ENCODE peak calls at places on chromosomes 4 and X, in nine cellular contexts. J is cardiac muscle cell, N is NCI-H1105, D is omental fat pad, S is foreskin fibroblast, G is amygdala, W is PC-3, X is globus pallidus, P is aorta. F is an unnamed sample.

GRCh38 chr4:89379541-89380035 is 72.0 kb upstream of the GPRIN3 start:
- DNase-seq in J (peak), N (peak), D (no peak), S (no peak), G (no peak), W (no peak), X (no peak), P (no peak), F (no peak)

GRCh38 chr4:145808848-145809512 is 129.0 kb downstream of the C4orf51 start:
- DNase-seq in J (no peak), N (no peak), D (no peak), S (no peak), G (no peak), W (no peak), X (no peak), P (no peak), F (no peak)

GRCh38 chr4:10267066-10267465 is 150.5 kb upstream of the WDR1 start:
- DNase-seq in J (no peak), N (no peak), D (no peak), S (no peak), G (no peak), W (no peak), X (no peak), P (no peak), F (no peak)

GRCh38 chrX:16826207-16826606 is 39.9 kb downstream of the TXLNG start:
- DNase-seq in J (peak), N (peak), D (no peak), S (no peak), G (no peak), W (peak), X (peak), P (no peak), F (no peak)

GRCh38 chr4:89110541-89110985 is 770 bp upstream of the TIGD2 start:
- DNase-seq in J (no peak), N (peak), D (no peak), S (no peak), G (no peak), W (peak), X (no peak), P (no peak), F (peak)

GRCh38 chrX:136447308-136447707 is 40.4 kb upstream of the BRS3 start:
- DNase-seq in J (no peak), N (no peak), D (no peak), S (no peak), G (no peak), W (peak), X (no peak), P (no peak), F (no peak)

GRCh38 chr4:17189322-17189721 is 290.9 kb upstream of the LDB2 start:
- DNase-seq in J (peak), N (no peak), D (no peak), S (peak), G (no peak), W (no peak), X (no peak), P (no peak), F (no peak)

GRCh38 chr4:147655639-147656038 is 28.3 kb downstream of the PRMT9 start:
- DNase-seq in J (no peak), N (no peak), D (no peak), S (no peak), G (no peak), W (no peak), X (no peak), P (no peak), F (no peak)

GRCh38 chrX:139429913-139430312 is 100.6 kb upstream of the F9 start:
- DNase-seq in J (no peak), N (no peak), D (no peak), S (no peak), G (no peak), W (peak), X (no peak), P (no peak), F (no peak)

GRCh38 chr4:158941321-158941720 is 161.6 kb upstream of the RAPGEF2 start:
- DNase-seq in J (no peak), N (no peak), D (no peak), S (no peak), G (no peak), W (no peak), X (no peak), P (no peak), F (no peak)

GRCh38 chr4:113327513-113327912 is 278.1 kb downstream of the ANK2 start:
- DNase-seq in J (peak), N (no peak), D (no peak), S (peak), G (no peak), W (no peak), X (peak), P (no peak), F (no peak)

GRCh38 chrX:22577181-22577580 is 304.5 kb downstream of the CBLL2 start:
- DNase-seq in J (no peak), N (no peak), D (no peak), S (peak), G (no peak), W (peak), X (no peak), P (no peak), F (no peak)

GRCh38 chr4:140047017-140047640 is 106.9 kb downstream of the MAML3 start:
- DNase-seq in J (peak), N (no peak), D (no peak), S (no peak), G (no peak), W (peak), X (no peak), P (peak), F (no peak)

GRCh38 chrX:1059576-1060561 is 152.6 kb downstream of the CRLF2 start:
- DNase-seq in J (no peak), N (no peak), D (no peak), S (no peak), G (no peak), W (no peak), X (no peak), P (no peak), F (no peak)

GRCh38 chr4:3402409-3403103 is 39.2 kb upstream of the HGFAC start:
- DNase-seq in J (no peak), N (no peak), D (no peak), S (no peak), G (no peak), W (no peak), X (no peak), P (peak), F (no peak)

GRCh38 chrX:10243056-10243455 is 86.3 kb downstream of the CLCN4 start:
- DNase-seq in J (no peak), N (peak), D (no peak), S (no peak), G (no peak), W (no peak), X (no peak), P (no peak), F (no peak)

GRCh38 chr4:150328496-150328895 is 250.3 kb downstream of the DCLK2 start:
- DNase-seq in J (no peak), N (no peak), D (no peak), S (no peak), G (no peak), W (no peak), X (no peak), P (no peak), F (no peak)

GRCh38 chrX:26562156-26562555 is 346.2 kb downstream of the MAGEB5 start:
- DNase-seq in J (no peak), N (no peak), D (no peak), S (peak), G (no peak), W (no peak), X (no peak), P (no peak), F (no peak)

GRCh38 chr4:6674500-6675149 is 19.1 kb upstream of the S100P start:
- DNase-seq in J (peak), N (peak), D (no peak), S (no peak), G (no peak), W (peak), X (no peak), P (no peak), F (peak)

GRCh38 chr4:386708-387105 is 49.1 kb downstream of the ZNF141 start:
- DNase-seq in J (no peak), N (no peak), D (no peak), S (no peak), G (no peak), W (no peak), X (no peak), P (no peak), F (peak)

GRCh38 chr4:113586072-113586471 is 175.5 kb downstream of the CAMK2D start:
- DNase-seq in J (no peak), N (no peak), D (no peak), S (no peak), G (no peak), W (no peak), X (no peak), P (no peak), F (no peak)

GRCh38 chrX:45850197-45850774 is 649.6 kb upstream of the DIPK2B start:
- DNase-seq in J (no peak), N (peak), D (no peak), S (no peak), G (no peak), W (peak), X (no peak), P (no peak), F (no peak)

GRCh38 chr4:104967034-104967401 is 179.7 kb upstream of the TET2 start:
- DNase-seq in J (no peak), N (peak), D (no peak), S (no peak), G (no peak), W (peak), X (no peak), P (no peak), F (no peak)

GRCh38 chr4:98568896-98569663 is 89.3 kb downstream of the TSPAN5 start:
- DNase-seq in J (peak), N (no peak), D (no peak), S (peak), G (no peak), W (no peak), X (no peak), P (no peak), F (no peak)

GRCh38 chrX:140393507-140393906 is 111.4 kb downstream of the SOX3 start:
- DNase-seq in J (no peak), N (no peak), D (no peak), S (no peak), G (no peak), W (no peak), X (no peak), P (no peak), F (no peak)

GRCh38 chr4:175412161-175412560 is 399.9 kb downstream of the GPM6A start:
- DNase-seq in J (no peak), N (no peak), D (no peak), S (peak), G (no peak), W (peak), X (no peak), P (no peak), F (no peak)

GRCh38 chr4:113467581-113467980 is 294.0 kb downstream of the CAMK2D start:
- DNase-seq in J (peak), N (no peak), D (no peak), S (peak), G (no peak), W (peak), X (no peak), P (no peak), F (no peak)

GRCh38 chrX:76454456-76454927 is 27.0 kb downstream of the MAGEE1 start:
- DNase-seq in J (peak), N (peak), D (no peak), S (no peak), G (no peak), W (peak), X (peak), P (no peak), F (no peak)

GRCh38 chr4:174218127-174218790 is 65.2 kb downstream of the FBXO8 start:
- DNase-seq in J (peak), N (no peak), D (no peak), S (no peak), G (no peak), W (no peak), X (no peak), P (no peak), F (no peak)

GRCh38 chrX:103413981-103414380 is 37.6 kb downstream of the BEX3 start:
- DNase-seq in J (no peak), N (peak), D (no peak), S (no peak), G (no peak), W (no peak), X (peak), P (no peak), F (no peak)

F was measured in putamen.